ENCODE peak calls at places on chromosomes 11 and 22, in four cellular contexts. G is IMR-90; O is activated CD8-positive, alpha-beta T cell treated with anti-CD3 and anti-CD28 coated beads for 36 hours; T is CD4-positive, alpha-beta T cell. Y is an unnamed sample.
A peak's percentile ranks its signal among the peaks of the same experiment; 100 is the strongest.

GRCh38 chr11:24515632-24516031 is 18.8 kb downstream of the LUZP2 start:
- DNase-seq in G (no peak), O (no peak), T (no peak), Y (no peak)

GRCh38 chr22:32693102-32693501 is 108.4 kb upstream of the TIMP3 start:
- DNase-seq in G (no peak), O (no peak), T (no peak), Y (no peak)

GRCh38 chr11:72190581-72191205 is 1.2 kb upstream of the FOLR1 start:
- DNase-seq in G (no peak), O (no peak), T (no peak), Y (no peak)

GRCh38 chr22:20875296-20875695 is 16.5 kb downstream of the SNAP29 start:
- DNase-seq in G (no peak), O (no peak), T (no peak), Y (no peak)

GRCh38 chr11:18723991-18724390 is 2.0 kb downstream of the IGSF22 start:
- DNase-seq in G (no peak), O (no peak), T (no peak), Y (no peak)

GRCh38 chr22:32204211-32204855 is 540 bp downstream of the RFPL2 start:
- DNase-seq in G (no peak), O (no peak), T (no peak), Y (no peak)

GRCh38 chr11:36454991-36455611 is 55.0 kb downstream of the TRAF6 start:
- DNase-seq in G (no peak), O (no peak), T (no peak), Y (no peak)

GRCh38 chr22:49286236-49286760 is 541.4 kb downstream of the BRD1 start:
- DNase-seq in G (no peak), O (no peak), T (no peak), Y (no peak)

GRCh38 chr11:1868636-1869291 is 15.9 kb downstream of the LSP1 start:
- DNase-seq in G (no peak), O (no peak), T (no peak), Y (no peak)

GRCh38 chr11:73194593-73194992 is 23.5 kb upstream of the P2RY2 start:
- DNase-seq in G (no peak), O (no peak), T (no peak), Y (no peak)

GRCh38 chr11:78070606-78071005 is 6.9 kb downstream of the THRSP start:
- DNase-seq in G (no peak), O (no peak), T (no peak), Y (no peak)

GRCh38 chr11:71283960-71284359 is 31.6 kb upstream of the SHANK2 start:
- DNase-seq in G (no peak), O (no peak), T (no peak), Y (no peak)

GRCh38 chr22:23240639-23241389 is 60.5 kb downstream of the BCR start:
- DNase-seq in G (no peak), O (peak; percentile 56), T (no peak), Y (no peak)

GRCh38 chr22:29661355-29661754 is 57.9 kb downstream of the NF2 start:
- DNase-seq in G (peak; percentile 58), O (no peak), T (no peak), Y (no peak)

GRCh38 chr11:134613646-134614045 is 201.6 kb upstream of the B3GAT1 start:
- DNase-seq in G (no peak), O (no peak), T (no peak), Y (no peak)

GRCh38 chr22:40237241-40237640 is 59.5 kb downstream of the TNRC6B start:
- DNase-seq in G (no peak), O (peak; percentile 51), T (no peak), Y (no peak)

GRCh38 chr11:134542401-134543143 is 130.5 kb upstream of the B3GAT1 start:
- DNase-seq in G (no peak), O (no peak), T (no peak), Y (no peak)

GRCh38 chr11:133663135-133663534 is 130.8 kb upstream of the OPCML start:
- DNase-seq in G (no peak), O (no peak), T (no peak), Y (no peak)

GRCh38 chr11:18091731-18092130 is 14.2 kb downstream of the SAAL1 start:
- DNase-seq in G (peak; percentile 51), O (no peak), T (no peak), Y (no peak)

GRCh38 chr22:23112472-23113012 is 29.2 kb downstream of the RSPH14 start:
- DNase-seq in G (no peak), O (no peak), T (no peak), Y (no peak)

GRCh38 chr11:3662856-3663255 is 8.3 kb downstream of the CHRNA10 start:
- DNase-seq in G (no peak), O (no peak), T (no peak), Y (no peak)

GRCh38 chr11:77195071-77195705 is 67.1 kb downstream of the MYO7A start:
- DNase-seq in G (no peak), O (no peak), T (no peak), Y (no peak)

GRCh38 chr11:3026803-3027202 is 30.4 kb downstream of the CARS1 start:
- DNase-seq in G (no peak), O (no peak), T (no peak), Y (no peak)

GRCh38 chr11:70670684-70671034 is 272.3 kb downstream of the CTTN start:
- DNase-seq in G (no peak), O (no peak), T (no peak), Y (no peak)

GRCh38 chr11:119509277-119509841 is 86.4 kb upstream of the THY1 start:
- DNase-seq in G (peak; percentile 21), O (peak; percentile 10), T (no peak), Y (no peak)

GRCh38 chr11:19245351-19245750 is 4.6 kb upstream of the E2F8 start:
- DNase-seq in G (no peak), O (no peak), T (no peak), Y (no peak)

GRCh38 chr22:42217019-42217751 is 53.3 kb downstream of the TCF20 start:
- DNase-seq in G (peak; percentile 55), O (peak; percentile 23), T (no peak), Y (no peak)

GRCh38 chr22:48268293-48268692 is 1505.8 kb downstream of the TBC1D22A start:
- DNase-seq in G (no peak), O (no peak), T (no peak), Y (no peak)

GRCh38 chr22:28411125-28411524 is 268.5 kb downstream of the TTC28 start:
- DNase-seq in G (no peak), O (no peak), T (no peak), Y (no peak)

GRCh38 chr22:47548953-47549740 is 786.7 kb downstream of the TBC1D22A start:
- DNase-seq in G (no peak), O (no peak), T (no peak), Y (no peak)

GRCh38 chr11:2271077-2271326 is 614 bp upstream of the ASCL2 start:
- DNase-seq in G (no peak), O (peak; percentile 48), T (no peak), Y (peak; percentile 43)

GRCh38 chr22:30413745-30414524 is 11.6 kb upstream of the MTFP1 start:
- DNase-seq in G (no peak), O (no peak), T (no peak), Y (no peak)

GRCh38 chr22:23226497-23226850 is 46.2 kb downstream of the BCR start:
- DNase-seq in G (no peak), O (no peak), T (no peak), Y (no peak)

GRCh38 chr11:130068986-130069683 is 559 bp upstream of the APLP2 start:
- DNase-seq in G (peak; percentile 80), O (peak; percentile 45), T (peak; percentile 43), Y (no peak)

GRCh38 chr11:48052183-48053040 is 72.1 kb downstream of the PTPRJ start:
- DNase-seq in G (peak; percentile 85), O (peak; percentile 23), T (no peak), Y (no peak)

GRCh38 chr11:81039916-81040530 is 1599.2 kb upstream of the TENM4 start:
- DNase-seq in G (no peak), O (no peak), T (no peak), Y (no peak)

GRCh38 chr11:73308963-73309960 is 1.2 kb downstream of the ARHGEF17 start:
- DNase-seq in G (peak; percentile 96), O (no peak), T (no peak), Y (no peak)

DNA sequence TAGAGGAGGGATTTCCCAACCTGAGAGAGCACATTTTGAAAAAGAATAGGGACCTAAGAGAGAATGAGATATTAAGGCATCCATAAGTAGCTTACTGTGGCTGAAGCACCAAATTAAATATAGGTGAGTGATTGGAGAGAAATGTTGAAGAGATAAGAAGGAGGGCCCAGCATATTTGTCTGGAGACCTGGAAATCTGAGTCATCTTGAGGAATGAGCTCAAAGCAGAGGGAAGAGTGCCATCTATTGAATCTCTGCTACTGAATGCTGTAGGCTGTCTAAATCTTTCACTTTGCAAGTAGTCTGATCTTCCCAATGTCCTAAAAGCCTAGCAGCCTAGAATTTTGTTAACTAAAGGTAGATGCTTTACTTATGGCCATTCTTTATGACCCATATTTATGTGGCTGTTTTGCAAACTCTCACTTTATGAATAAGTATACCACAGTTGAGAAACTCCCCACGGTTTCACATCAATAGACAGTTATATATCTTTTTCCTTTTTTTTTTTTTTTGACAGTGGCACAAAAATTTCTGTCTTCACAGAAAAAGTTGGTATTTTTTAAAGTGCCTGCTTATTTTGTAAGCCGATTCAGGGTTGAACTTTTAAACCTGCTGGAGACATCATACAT is 2093.5 kb downstream of the LRRC4C start:
- DNase-seq in G (no peak), O (no peak), T (no peak), Y (no peak)
- TF ChIP-seq CTCF in G (no peak), O (no peak), T (no peak), Y (no peak)

GRCh38 chr11:66510990-66511339 is 530 bp downstream of the BBS1 start:
- DNase-seq in G (no peak), O (no peak), T (no peak), Y (no peak)

GRCh38 chr11:66505276-66505816 is 5.1 kb upstream of the BBS1 start:
- DNase-seq in G (no peak), O (no peak), T (no peak), Y (no peak)

GRCh38 chr11:66509131-66509561 is 1.3 kb upstream of the BBS1 start:
- DNase-seq in G (no peak), O (peak; percentile 12), T (no peak), Y (no peak)

GRCh38 chr11:66510271-66510989 is at the start of gene BBS1:
- DNase-seq in G (peak; percentile 68), O (peak; percentile 83), T (peak; percentile 73), Y (peak; percentile 82)
- TF ChIP-seq CTCF in G (no peak), O (no peak), T (no peak), Y (no peak)

GRCh38 chr22:38107692-38108515 is 2.6 kb downstream of the BAIAP2L2 start:
- DNase-seq in G (no peak), O (no peak), T (no peak), Y (no peak)
- TF ChIP-seq CTCF in G (no peak), O (no peak), T (no peak), Y (no peak)

GRCh38 chr22:43587574-43587973 is 175.8 kb downstream of the MPPED1 start:
- DNase-seq in G (peak; percentile 24), O (no peak), T (no peak), Y (no peak)

GRCh38 chr22:43592470-43592869 is 180.7 kb downstream of the MPPED1 start:
- DNase-seq in G (peak; percentile 2), O (no peak), T (no peak), Y (no peak)
- TF ChIP-seq CTCF in G (peak; percentile 19), O (no peak), T (no peak), Y (no peak)

GRCh38 chr11:59206635-59207034 is 6.1 kb downstream of the MPEG1 start:
- DNase-seq in G (peak; percentile 25), O (peak; percentile 19), T (no peak), Y (no peak)
- TF ChIP-seq CTCF in G (peak; percentile 55), O (peak; percentile 53), T (peak; percentile 34), Y (no peak)

Y was measured in activated B cell treated with CpG ODN at 0.5 μM for 24 hours.